ENCODE peak calls at places on chromosome 10, in nine cellular contexts. One of them, this sample, is unnamed.

GRCh38 chr10:127926455-127926854 is 19.6 kb downstream of the PTPRE start:
- DNase-seq in coronary artery: peak
- DNase-seq in kidney epithelial cell: no peak
- DNase-seq in GM23338: no peak
- DNase-seq in ascending aorta: peak
- DNase-seq in brain microvascular endothelial cell: no peak
- DNase-seq in activated CD8-positive, alpha-beta T cell treated with anti-CD3 and anti-CD28 coated beads for 36 hours: no peak
- DNase-seq in Calu3: no peak
- DNase-seq in prostate gland: no peak
- DNase-seq in this sample: no peak

GRCh38 chr10:90587081-90587491 is 270.8 kb downstream of the HTR7 start:
- DNase-seq in activated CD8-positive, alpha-beta T cell treated with anti-CD3 and anti-CD28 coated beads for 36 hours: no peak
- DNase-seq in coronary artery: no peak
- DNase-seq in kidney epithelial cell: peak
- DNase-seq in ascending aorta: no peak
- DNase-seq in brain microvascular endothelial cell: peak
- DNase-seq in GM23338: no peak
- DNase-seq in Calu3: no peak
- DNase-seq in prostate gland: no peak
- DNase-seq in this sample: no peak

GRCh38 chr10:35643976-35644799 is 2.1 kb upstream of the FZD8 start:
- DNase-seq in prostate gland: no peak
- DNase-seq in GM23338: peak
- DNase-seq in kidney epithelial cell: no peak
- DNase-seq in ascending aorta: no peak
- DNase-seq in brain microvascular endothelial cell: no peak
- DNase-seq in Calu3: no peak
- DNase-seq in coronary artery: no peak
- DNase-seq in activated CD8-positive, alpha-beta T cell treated with anti-CD3 and anti-CD28 coated beads for 36 hours: peak
- DNase-seq in this sample: no peak

GRCh38 chr10:3867454-3868273 is 82.7 kb upstream of the KLF6 start:
- DNase-seq in GM23338: no peak
- DNase-seq in activated CD8-positive, alpha-beta T cell treated with anti-CD3 and anti-CD28 coated beads for 36 hours: peak
- DNase-seq in coronary artery: no peak
- DNase-seq in Calu3: no peak
- DNase-seq in brain microvascular endothelial cell: no peak
- DNase-seq in ascending aorta: no peak
- DNase-seq in prostate gland: no peak
- DNase-seq in kidney epithelial cell: no peak
- DNase-seq in this sample: no peak

GRCh38 chr10:132616170-132616994 is 78.8 kb downstream of the INPP5A start:
- DNase-seq in brain microvascular endothelial cell: no peak
- DNase-seq in coronary artery: no peak
- DNase-seq in GM23338: no peak
- DNase-seq in kidney epithelial cell: no peak
- DNase-seq in prostate gland: no peak
- DNase-seq in Calu3: no peak
- DNase-seq in activated CD8-positive, alpha-beta T cell treated with anti-CD3 and anti-CD28 coated beads for 36 hours: peak
- DNase-seq in ascending aorta: no peak
- DNase-seq in this sample: peak

GRCh38 chr10:60139798-60140566 is 233.6 kb upstream of the CCDC6 start:
- DNase-seq in Calu3: peak
- DNase-seq in prostate gland: peak
- DNase-seq in ascending aorta: no peak
- DNase-seq in activated CD8-positive, alpha-beta T cell treated with anti-CD3 and anti-CD28 coated beads for 36 hours: no peak
- DNase-seq in brain microvascular endothelial cell: peak
- DNase-seq in kidney epithelial cell: no peak
- DNase-seq in coronary artery: no peak
- DNase-seq in GM23338: peak
- DNase-seq in this sample: no peak

GRCh38 chr10:102150970-102151773 is 1.0 kb upstream of the NOLC1 start:
- DNase-seq in GM23338: no peak
- DNase-seq in Calu3: no peak
- DNase-seq in ascending aorta: no peak
- DNase-seq in coronary artery: no peak
- DNase-seq in kidney epithelial cell: no peak
- DNase-seq in activated CD8-positive, alpha-beta T cell treated with anti-CD3 and anti-CD28 coated beads for 36 hours: no peak
- DNase-seq in brain microvascular endothelial cell: peak
- DNase-seq in prostate gland: no peak
- DNase-seq in this sample: no peak

GRCh38 chr10:133132711-133133291 is 27.2 kb upstream of the KNDC1 start:
- DNase-seq in Calu3: no peak
- DNase-seq in kidney epithelial cell: no peak
- DNase-seq in ascending aorta: no peak
- DNase-seq in coronary artery: no peak
- DNase-seq in brain microvascular endothelial cell: no peak
- DNase-seq in activated CD8-positive, alpha-beta T cell treated with anti-CD3 and anti-CD28 coated beads for 36 hours: no peak
- DNase-seq in GM23338: no peak
- DNase-seq in prostate gland: no peak
- DNase-seq in this sample: no peak

GRCh38 chr10:14553434-14553833 is 221.3 kb downstream of the FAM107B start:
- DNase-seq in activated CD8-positive, alpha-beta T cell treated with anti-CD3 and anti-CD28 coated beads for 36 hours: peak
- DNase-seq in prostate gland: no peak
- DNase-seq in ascending aorta: no peak
- DNase-seq in coronary artery: no peak
- DNase-seq in Calu3: no peak
- DNase-seq in kidney epithelial cell: peak
- DNase-seq in GM23338: no peak
- DNase-seq in brain microvascular endothelial cell: peak
- DNase-seq in this sample: no peak

GRCh38 chr10:100670828-100671479 is 74.4 kb upstream of the PAX2 start:
- DNase-seq in brain microvascular endothelial cell: no peak
- DNase-seq in ascending aorta: no peak
- DNase-seq in GM23338: peak
- DNase-seq in prostate gland: no peak
- DNase-seq in Calu3: peak
- DNase-seq in kidney epithelial cell: no peak
- DNase-seq in activated CD8-positive, alpha-beta T cell treated with anti-CD3 and anti-CD28 coated beads for 36 hours: peak
- DNase-seq in coronary artery: no peak
- DNase-seq in this sample: peak

GRCh38 chr10:5659702-5660528 is 6.5 kb downstream of the ASB13 start:
- DNase-seq in prostate gland: no peak
- DNase-seq in ascending aorta: no peak
- DNase-seq in Calu3: peak
- DNase-seq in kidney epithelial cell: peak
- DNase-seq in activated CD8-positive, alpha-beta T cell treated with anti-CD3 and anti-CD28 coated beads for 36 hours: peak
- DNase-seq in coronary artery: no peak
- DNase-seq in GM23338: peak
- DNase-seq in brain microvascular endothelial cell: peak
- DNase-seq in this sample: no peak

GRCh38 chr10:76560338-76560737 is 1077.3 kb downstream of the KCNMA1 start:
- DNase-seq in GM23338: no peak
- DNase-seq in coronary artery: no peak
- DNase-seq in prostate gland: no peak
- DNase-seq in activated CD8-positive, alpha-beta T cell treated with anti-CD3 and anti-CD28 coated beads for 36 hours: no peak
- DNase-seq in kidney epithelial cell: no peak
- DNase-seq in brain microvascular endothelial cell: no peak
- DNase-seq in Calu3: no peak
- DNase-seq in ascending aorta: no peak
- DNase-seq in this sample: no peak

GRCh38 chr10:133162178-133162909 is 2.3 kb downstream of the KNDC1 start:
- DNase-seq in ascending aorta: no peak
- DNase-seq in GM23338: no peak
- DNase-seq in coronary artery: no peak
- DNase-seq in Calu3: peak
- DNase-seq in prostate gland: no peak
- DNase-seq in kidney epithelial cell: no peak
- DNase-seq in activated CD8-positive, alpha-beta T cell treated with anti-CD3 and anti-CD28 coated beads for 36 hours: no peak
- DNase-seq in brain microvascular endothelial cell: no peak
- DNase-seq in this sample: no peak

GRCh38 chr10:49519717-49520116 is 19.2 kb downstream of the ERCC6 start:
- DNase-seq in Calu3: no peak
- DNase-seq in prostate gland: no peak
- DNase-seq in brain microvascular endothelial cell: no peak
- DNase-seq in activated CD8-positive, alpha-beta T cell treated with anti-CD3 and anti-CD28 coated beads for 36 hours: no peak
- DNase-seq in ascending aorta: no peak
- DNase-seq in kidney epithelial cell: no peak
- DNase-seq in coronary artery: no peak
- DNase-seq in GM23338: no peak
- DNase-seq in this sample: no peak

GRCh38 chr10:67802767-67803538 is 35.0 kb downstream of the DNAJC12 start:
- DNase-seq in brain microvascular endothelial cell: no peak
- DNase-seq in ascending aorta: no peak
- DNase-seq in GM23338: no peak
- DNase-seq in kidney epithelial cell: no peak
- DNase-seq in prostate gland: no peak
- DNase-seq in activated CD8-positive, alpha-beta T cell treated with anti-CD3 and anti-CD28 coated beads for 36 hours: no peak
- DNase-seq in Calu3: no peak
- DNase-seq in coronary artery: no peak
- DNase-seq in this sample: no peak

GRCh38 chr10:61760943-61761824 is 98.5 kb downstream of the CABCOCO1 start:
- DNase-seq in prostate gland: no peak
- DNase-seq in GM23338: no peak
- DNase-seq in ascending aorta: no peak
- DNase-seq in activated CD8-positive, alpha-beta T cell treated with anti-CD3 and anti-CD28 coated beads for 36 hours: no peak
- DNase-seq in coronary artery: no peak
- DNase-seq in kidney epithelial cell: peak
- DNase-seq in brain microvascular endothelial cell: peak
- DNase-seq in Calu3: no peak
- DNase-seq in this sample: no peak

GRCh38 chr10:24446739-24447138 is 237.8 kb downstream of the KIAA1217 start:
- DNase-seq in kidney epithelial cell: no peak
- DNase-seq in GM23338: no peak
- DNase-seq in coronary artery: no peak
- DNase-seq in brain microvascular endothelial cell: peak
- DNase-seq in prostate gland: no peak
- DNase-seq in ascending aorta: no peak
- DNase-seq in Calu3: no peak
- DNase-seq in activated CD8-positive, alpha-beta T cell treated with anti-CD3 and anti-CD28 coated beads for 36 hours: no peak
- DNase-seq in this sample: no peak

GRCh38 chr10:16440396-16441105 is 3.7 kb downstream of the PTER start:
- DNase-seq in prostate gland: peak
- DNase-seq in ascending aorta: no peak
- DNase-seq in coronary artery: no peak
- DNase-seq in GM23338: no peak
- DNase-seq in activated CD8-positive, alpha-beta T cell treated with anti-CD3 and anti-CD28 coated beads for 36 hours: peak
- DNase-seq in brain microvascular endothelial cell: no peak
- DNase-seq in Calu3: peak
- DNase-seq in kidney epithelial cell: peak
- DNase-seq in this sample: no peak

GRCh38 chr10:132611026-132611910 is 73.7 kb downstream of the INPP5A start:
- DNase-seq in activated CD8-positive, alpha-beta T cell treated with anti-CD3 and anti-CD28 coated beads for 36 hours: peak
- DNase-seq in GM23338: no peak
- DNase-seq in ascending aorta: peak
- DNase-seq in prostate gland: no peak
- DNase-seq in Calu3: peak
- DNase-seq in kidney epithelial cell: no peak
- DNase-seq in coronary artery: no peak
- DNase-seq in brain microvascular endothelial cell: no peak
- DNase-seq in this sample: no peak

GRCh38 chr10:109992485-109992884 is 15.3 kb upstream of the ADD3 start:
- DNase-seq in GM23338: no peak
- DNase-seq in ascending aorta: no peak
- DNase-seq in brain microvascular endothelial cell: peak
- DNase-seq in Calu3: no peak
- DNase-seq in kidney epithelial cell: no peak
- DNase-seq in coronary artery: no peak
- DNase-seq in prostate gland: no peak
- DNase-seq in activated CD8-positive, alpha-beta T cell treated with anti-CD3 and anti-CD28 coated beads for 36 hours: no peak
- DNase-seq in this sample: no peak

DNA sequence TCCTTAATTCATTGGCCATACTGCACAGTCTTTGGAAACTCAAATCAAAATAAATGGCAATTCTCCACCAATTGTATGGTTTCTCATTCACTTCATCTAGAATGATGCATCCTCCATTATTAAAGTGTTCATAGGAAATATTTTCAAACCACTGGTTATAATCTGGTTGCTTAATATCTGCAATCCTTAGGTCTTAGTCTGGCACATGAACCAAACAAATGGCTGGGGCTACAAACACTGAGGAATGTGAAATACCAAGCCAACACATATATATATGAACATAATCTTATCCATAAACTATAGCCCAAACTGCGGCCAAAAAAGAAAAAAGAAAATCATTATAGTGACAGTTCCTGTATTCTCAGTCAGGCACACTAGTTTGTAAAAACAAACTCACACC is 5.7 kb upstream of the MSS51 start:
- DNase-seq in kidney epithelial cell: no peak
- DNase-seq in prostate gland: no peak
- DNase-seq in brain microvascular endothelial cell: no peak
- DNase-seq in coronary artery: no peak
- DNase-seq in ascending aorta: no peak
- DNase-seq in activated CD8-positive, alpha-beta T cell treated with anti-CD3 and anti-CD28 coated beads for 36 hours: no peak
- DNase-seq in Calu3: no peak
- DNase-seq in GM23338: no peak
- DNase-seq in this sample: no peak
- TF ChIP-seq CTCF in kidney epithelial cell: no peak
- TF ChIP-seq CTCF in prostate gland: no peak
- TF ChIP-seq CTCF in brain microvascular endothelial cell: no peak
- TF ChIP-seq CTCF in coronary artery: no peak
- TF ChIP-seq CTCF in ascending aorta: no peak
- TF ChIP-seq CTCF in activated CD8-positive, alpha-beta T cell treated with anti-CD3 and anti-CD28 coated beads for 36 hours: no peak
- TF ChIP-seq CTCF in Calu3: no peak
- TF ChIP-seq CTCF in GM23338: no peak
- TF ChIP-seq CTCF in this sample: no peak

GRCh38 chr10:42543840-42544372 is 94.5 kb downstream of the ZNF33B start:
- DNase-seq in coronary artery: no peak
- DNase-seq in brain microvascular endothelial cell: no peak
- DNase-seq in activated CD8-positive, alpha-beta T cell treated with anti-CD3 and anti-CD28 coated beads for 36 hours: no peak
- DNase-seq in ascending aorta: no peak
- DNase-seq in prostate gland: no peak
- DNase-seq in kidney epithelial cell: no peak
- DNase-seq in GM23338: no peak
- DNase-seq in Calu3: no peak
- DNase-seq in this sample: no peak
- TF ChIP-seq CTCF in coronary artery: no peak
- TF ChIP-seq CTCF in brain microvascular endothelial cell: no peak
- TF ChIP-seq CTCF in activated CD8-positive, alpha-beta T cell treated with anti-CD3 and anti-CD28 coated beads for 36 hours: no peak
- TF ChIP-seq CTCF in ascending aorta: no peak
- TF ChIP-seq CTCF in prostate gland: no peak
- TF ChIP-seq CTCF in kidney epithelial cell: no peak
- TF ChIP-seq CTCF in GM23338: no peak
- TF ChIP-seq CTCF in Calu3: no peak
- TF ChIP-seq CTCF in this sample: no peak

GRCh38 chr10:22259280-22259679 is 41.5 kb upstream of the EBLN1 start:
- DNase-seq in Calu3: no peak
- DNase-seq in brain microvascular endothelial cell: no peak
- DNase-seq in prostate gland: no peak
- DNase-seq in coronary artery: no peak
- DNase-seq in ascending aorta: no peak
- DNase-seq in GM23338: peak
- DNase-seq in activated CD8-positive, alpha-beta T cell treated with anti-CD3 and anti-CD28 coated beads for 36 hours: peak
- DNase-seq in kidney epithelial cell: no peak
- DNase-seq in this sample: no peak
- TF ChIP-seq CTCF in Calu3: no peak
- TF ChIP-seq CTCF in brain microvascular endothelial cell: peak
- TF ChIP-seq CTCF in prostate gland: no peak
- TF ChIP-seq CTCF in coronary artery: no peak
- TF ChIP-seq CTCF in ascending aorta: no peak
- TF ChIP-seq CTCF in GM23338: peak
- TF ChIP-seq CTCF in activated CD8-positive, alpha-beta T cell treated with anti-CD3 and anti-CD28 coated beads for 36 hours: no peak
- TF ChIP-seq CTCF in kidney epithelial cell: no peak
- TF ChIP-seq CTCF in this sample: no peak

DNA sequence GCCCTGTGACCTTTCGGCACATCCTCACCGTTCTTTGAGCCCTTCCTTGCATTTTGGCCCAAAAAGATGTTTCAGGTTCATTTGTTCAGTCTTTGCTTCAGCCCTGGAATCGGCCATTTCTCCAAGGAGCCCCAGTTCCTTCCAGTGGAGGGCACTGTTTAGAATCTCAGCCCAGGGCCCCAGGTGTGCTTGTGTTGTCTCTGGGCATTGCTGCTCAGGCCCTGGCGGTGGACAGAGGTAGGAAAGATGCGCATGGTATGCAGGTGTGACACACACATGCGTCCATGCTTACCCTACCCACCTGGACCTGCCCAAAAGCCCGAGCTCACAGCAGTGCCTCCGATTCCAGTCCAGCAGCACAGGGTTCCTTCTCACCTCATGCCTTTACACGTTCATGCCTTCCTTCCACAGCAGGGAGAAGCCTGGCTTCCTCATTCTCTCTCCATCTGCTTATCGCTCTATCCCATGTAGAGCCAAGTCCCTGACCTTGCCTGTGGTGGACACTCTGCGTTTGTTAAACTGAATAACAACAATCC is 70.6 kb downstream of the LHPP start:
- DNase-seq in activated CD8-positive, alpha-beta T cell treated with anti-CD3 and anti-CD28 coated beads for 36 hours: no peak
- DNase-seq in Calu3: peak
- DNase-seq in brain microvascular endothelial cell: no peak
- DNase-seq in ascending aorta: no peak
- DNase-seq in kidney epithelial cell: no peak
- DNase-seq in prostate gland: no peak
- DNase-seq in coronary artery: no peak
- DNase-seq in GM23338: peak
- DNase-seq in this sample: no peak
- TF ChIP-seq CTCF in activated CD8-positive, alpha-beta T cell treated with anti-CD3 and anti-CD28 coated beads for 36 hours: no peak
- TF ChIP-seq CTCF in Calu3: no peak
- TF ChIP-seq CTCF in brain microvascular endothelial cell: peak
- TF ChIP-seq CTCF in ascending aorta: no peak
- TF ChIP-seq CTCF in kidney epithelial cell: peak
- TF ChIP-seq CTCF in prostate gland: no peak
- TF ChIP-seq CTCF in coronary artery: no peak
- TF ChIP-seq CTCF in GM23338: peak
- TF ChIP-seq CTCF in this sample: no peak